ENCODE peak calls at places on chromosomes 12 and 14, in five cellular contexts. X is adrenal gland, Y is pancreas, T is AG10803, G is fibroblast of pulmonary artery. M is an unnamed sample.

GRCh38 chr14:103618999-103619398 is 10.0 kb upstream of the KLC1 start:
- DNase-seq in X (no peak), Y (no peak), T (peak; percentile 47), G (no peak), M (no peak)

GRCh38 chr14:45253754-45254300 is 825 bp upstream of the MIS18BP1 start:
- DNase-seq in X (no peak), Y (no peak), T (peak; percentile 70), G (peak; percentile 53), M (no peak)

GRCh38 chr12:67116134-67116533 is 153.0 kb upstream of the CAND1 start:
- DNase-seq in X (no peak), Y (no peak), T (no peak), G (no peak), M (no peak)

GRCh38 chr12:46383654-46384450 is 11.3 kb upstream of the SLC38A2 start:
- DNase-seq in X (peak; percentile 97), Y (peak; percentile 88), T (peak; percentile 98), G (peak; percentile 98), M (peak; percentile 53)

GRCh38 chr14:85921241-85921640 is 391.3 kb downstream of the FLRT2 start:
- DNase-seq in X (no peak), Y (no peak), T (no peak), G (no peak), M (no peak)

GRCh38 chr12:113425960-113426453 is 3.8 kb downstream of the SDSL start:
- DNase-seq in X (no peak), Y (no peak), T (no peak), G (no peak), M (no peak)

GRCh38 chr12:105724651-105725050 is 394.2 kb downstream of the C12orf75 start:
- DNase-seq in X (no peak), Y (no peak), T (peak; percentile 44), G (peak; percentile 17), M (no peak)

GRCh38 chr14:97028382-97028781 is 231.2 kb downstream of the VRK1 start:
- DNase-seq in X (no peak), Y (no peak), T (no peak), G (no peak), M (no peak)

GRCh38 chr14:80751285-80751684 is 190.3 kb downstream of the CEP128 start:
- DNase-seq in X (no peak), Y (no peak), T (no peak), G (no peak), M (no peak)

GRCh38 chr12:11623382-11623781 is 26.1 kb upstream of the ETV6 start:
- DNase-seq in X (no peak), Y (no peak), T (peak; percentile 34), G (peak; percentile 14), M (no peak)

GRCh38 chr12:18601962-18602361 is 135.8 kb downstream of the PLCZ1 start:
- DNase-seq in X (no peak), Y (no peak), T (no peak), G (no peak), M (no peak)

GRCh38 chr12:113099764-113100163 is 35.8 kb downstream of the RASAL1 start:
- DNase-seq in X (no peak), Y (no peak), T (no peak), G (no peak), M (no peak)

GRCh38 chr12:65670775-65671174 is 153.5 kb upstream of the HMGA2 start:
- DNase-seq in X (no peak), Y (no peak), T (peak; percentile 29), G (no peak), M (no peak)

GRCh38 chr14:51650721-51651387 is 856 bp upstream of the FRMD6 start:
- DNase-seq in X (peak; percentile 32), Y (peak; percentile 11), T (no peak), G (no peak), M (no peak)

GRCh38 chr14:102234331-102235264 is 70.4 kb downstream of the MOK start:
- DNase-seq in X (no peak), Y (no peak), T (no peak), G (peak; percentile 39), M (no peak)

GRCh38 chr14:43207189-43207588 is 1299.9 kb downstream of the FSCB start:
- DNase-seq in X (no peak), Y (no peak), T (no peak), G (no peak), M (no peak)

GRCh38 chr14:65975865-65976264 is 510.3 kb upstream of the CCDC196 start:
- DNase-seq in X (no peak), Y (no peak), T (no peak), G (no peak), M (no peak)

GRCh38 chr12:126358806-126359205 is 1293.6 kb downstream of the AACS start:
- DNase-seq in X (no peak), Y (no peak), T (no peak), G (no peak), M (no peak)

GRCh38 chr12:12901158-12901791 is 9.9 kb downstream of the GPRC5A start:
- DNase-seq in X (peak; percentile 84), Y (no peak), T (peak; percentile 91), G (peak; percentile 94), M (no peak)

GRCh38 chr14:59274991-59275391 is 86.5 kb downstream of the DAAM1 start:
- DNase-seq in X (no peak), Y (no peak), T (no peak), G (no peak), M (no peak)

GRCh38 chr12:50937653-50938052 is 14.7 kb upstream of the HIGD1C start:
- DNase-seq in X (no peak), Y (no peak), T (no peak), G (no peak), M (no peak)

GRCh38 chr14:92459479-92460421 is 53.8 kb upstream of the RIN3 start:
- DNase-seq in X (peak; percentile 35), Y (no peak), T (no peak), G (peak; percentile 61), M (no peak)

GRCh38 chr14:59189281-59189821 is 884 bp downstream of the DAAM1 start:
- DNase-seq in X (no peak), Y (peak; percentile 31), T (no peak), G (peak; percentile 24), M (peak; percentile 16)

GRCh38 chr14:100417466-100417865 is 94.3 kb downstream of the SLC25A47 start:
- DNase-seq in X (peak; percentile 92), Y (peak; percentile 84), T (peak; percentile 88), G (peak; percentile 91), M (no peak)

GRCh38 chr14:101937926-101938767 is 26.2 kb upstream of the DYNC1H1 start:
- DNase-seq in X (no peak), Y (no peak), T (no peak), G (no peak), M (no peak)

GRCh38 chr14:95741781-95742180 is 27.9 kb upstream of the TCL1A start:
- DNase-seq in X (no peak), Y (no peak), T (no peak), G (no peak), M (no peak)

GRCh38 chr12:65508281-65509035 is 230.0 kb downstream of the MSRB3 start:
- DNase-seq in X (no peak), Y (no peak), T (no peak), G (no peak), M (no peak)

GRCh38 chr12:1126089-1126488 is 135.1 kb downstream of the ERC1 start:
- DNase-seq in X (no peak), Y (no peak), T (no peak), G (no peak), M (no peak)

GRCh38 chr12:94872671-94873367 is 130.7 kb downstream of the NDUFA12 start:
- DNase-seq in X (no peak), Y (no peak), T (no peak), G (no peak), M (no peak)

GRCh38 chr14:76922092-76922491 is 95.9 kb downstream of the LRRC74A start:
- DNase-seq in X (no peak), Y (no peak), T (no peak), G (no peak), M (no peak)

GRCh38 chr12:91921555-91921954 is 224.1 kb downstream of the BTG1 start:
- DNase-seq in X (no peak), Y (no peak), T (peak; percentile 4), G (no peak), M (no peak)

DNA sequence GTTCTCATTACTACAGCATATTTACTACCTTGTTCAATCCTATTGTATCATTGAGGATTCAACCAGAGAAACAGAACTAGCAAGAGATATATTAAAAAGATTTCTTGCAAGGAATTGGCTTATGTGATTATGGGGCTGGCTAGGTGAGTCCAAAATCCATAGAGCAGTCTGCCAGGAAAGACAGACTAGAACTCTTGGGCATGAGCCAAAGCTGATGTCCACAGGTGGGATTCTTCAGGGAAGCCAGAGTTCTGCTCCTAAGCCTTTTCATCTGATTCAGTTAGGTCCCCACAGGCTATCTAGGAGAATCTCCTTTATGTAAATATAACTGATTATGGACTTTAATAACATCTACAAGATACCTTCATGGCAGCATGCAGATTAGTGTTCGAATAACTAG is 26.0 kb downstream of the PELI2 start:
- DNase-seq in X (no peak), Y (no peak), T (no peak), G (no peak), M (no peak)
- H3K4me3 ChIP-seq in X (no peak overlapping the region), Y (no peak overlapping the region), T (no peak overlapping the region), G (no peak overlapping the region), M (no peak overlapping the region)

GRCh38 chr12:3491938-3492867 is 1.2 kb downstream of the PRMT8 start:
- DNase-seq in X (peak; percentile 55), Y (peak; percentile 63), T (peak; percentile 38), G (peak; percentile 61), M (no peak)
- H3K4me3 ChIP-seq in X (no peak overlapping the region), Y (no peak overlapping the region), T (no peak overlapping the region), G (no peak overlapping the region), M (no peak overlapping the region)

DNA sequence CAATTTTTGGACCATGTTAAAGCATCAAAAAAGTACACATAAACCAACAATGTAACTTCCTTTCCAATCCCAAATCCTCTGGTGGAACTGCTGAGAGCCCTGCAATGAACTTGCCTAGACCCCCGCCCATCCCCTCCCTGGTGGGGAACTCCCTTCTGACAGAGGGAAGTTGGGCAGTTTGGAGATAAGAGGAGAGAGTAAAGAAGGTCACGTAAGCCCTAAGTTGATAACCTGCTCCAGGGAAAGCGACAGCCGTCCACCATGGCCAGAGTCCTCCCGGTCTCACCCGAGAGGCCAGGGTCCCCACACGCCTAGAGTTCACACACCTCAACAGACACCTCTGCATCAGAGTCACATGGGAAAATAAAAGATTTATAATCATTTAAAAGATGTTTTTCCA is 138.7 kb downstream of the EGLN3 start:
- DNase-seq in X (no peak), Y (no peak), T (no peak), G (no peak), M (no peak)
- H3K4me3 ChIP-seq in X (no peak overlapping the region), Y (no peak overlapping the region), T (no peak overlapping the region), G (no peak overlapping the region), M (no peak overlapping the region)

DNA sequence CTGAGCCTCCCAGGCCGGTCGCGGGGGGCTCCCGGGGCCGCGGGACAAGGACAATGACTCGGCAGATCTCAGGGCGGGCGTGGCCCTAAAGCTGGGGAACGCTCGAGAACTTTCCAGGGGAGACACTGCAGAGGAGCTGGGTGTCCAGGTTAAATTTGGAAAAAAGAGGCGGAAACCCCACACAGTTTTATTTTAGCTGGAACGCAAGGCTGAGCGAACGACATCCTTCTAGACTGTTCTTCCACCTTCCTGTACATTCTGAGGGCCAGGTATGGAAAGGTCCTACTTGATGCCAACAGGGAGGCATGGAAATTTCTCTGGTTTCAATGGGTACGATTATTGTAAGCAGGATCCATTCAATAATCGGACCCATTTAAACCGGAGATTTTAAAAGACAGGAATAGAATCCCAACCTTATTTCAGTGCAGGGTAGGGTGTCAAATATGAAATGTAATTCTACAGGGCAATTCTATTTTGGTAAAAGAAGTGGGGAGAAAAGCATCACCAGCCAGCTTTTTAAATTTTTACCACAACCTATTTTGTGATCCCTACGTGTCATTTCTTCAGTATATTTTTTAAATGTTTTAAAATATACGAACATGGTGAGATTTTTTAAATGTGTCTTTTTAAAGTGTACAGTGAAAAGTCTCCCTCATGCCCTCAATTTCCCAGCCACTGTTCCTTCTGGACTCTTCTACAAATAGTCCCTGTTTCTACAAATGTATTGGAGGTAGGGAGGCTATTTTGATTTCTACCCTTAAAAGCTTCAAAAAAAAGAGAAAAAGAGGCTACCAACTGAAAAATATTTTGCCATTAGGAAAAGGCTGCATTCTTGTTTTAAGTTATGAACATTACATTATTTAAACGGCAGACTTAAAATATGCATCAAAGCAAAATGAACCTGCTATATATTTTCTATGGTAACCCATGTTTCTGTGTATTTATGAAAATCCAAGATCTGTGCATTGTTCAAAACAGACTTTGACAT is 1.1 kb upstream of the UBC start:
- DNase-seq in X (peak; percentile 52), Y (no peak), T (peak; percentile 50), G (peak; percentile 36), M (no peak)
- H3K4me3 ChIP-seq in X (peak overlapping the region; percentile 83), Y (peak overlapping the region; percentile 86), T (peak overlapping the region; percentile 99), G (peak overlapping the region; percentile 100), M (peak overlapping the region; percentile 99)